ENCODE peak calls at places on chromosome 3, in seven cellular contexts. One of them, this sample, is unnamed.

GRCh38 chr3:147930417-147930816 is 521.3 kb downstream of the ZIC1 start:
- DNase-seq in RWPE2: no peak
- DNase-seq in GM10248: no peak
- DNase-seq in dorsolateral prefrontal cortex: no peak
- DNase-seq in HFFc6: peak; percentile 8
- DNase-seq in heart left ventricle: no peak
- DNase-seq in fibroblast of villous mesenchyme: peak; percentile 4
- DNase-seq in this sample: no peak

GRCh38 chr3:35864871-35865270 is 225.5 kb downstream of the ARPP21 start:
- DNase-seq in RWPE2: no peak
- DNase-seq in GM10248: no peak
- DNase-seq in dorsolateral prefrontal cortex: no peak
- DNase-seq in HFFc6: no peak
- DNase-seq in heart left ventricle: no peak
- DNase-seq in fibroblast of villous mesenchyme: no peak
- DNase-seq in this sample: no peak

GRCh38 chr3:129607391-129608068 is 1.1 kb upstream of the PLXND1 start:
- DNase-seq in RWPE2: no peak
- DNase-seq in GM10248: no peak
- DNase-seq in dorsolateral prefrontal cortex: no peak
- DNase-seq in HFFc6: no peak
- DNase-seq in heart left ventricle: peak; percentile 75
- DNase-seq in fibroblast of villous mesenchyme: no peak
- DNase-seq in this sample: no peak

GRCh38 chr3:38643592-38643991 is 5.9 kb downstream of the SCN5A start:
- DNase-seq in RWPE2: peak; percentile 13
- DNase-seq in GM10248: no peak
- DNase-seq in dorsolateral prefrontal cortex: no peak
- DNase-seq in HFFc6: no peak
- DNase-seq in heart left ventricle: no peak
- DNase-seq in fibroblast of villous mesenchyme: no peak
- DNase-seq in this sample: no peak

GRCh38 chr3:164940737-164941136 is 137.6 kb downstream of the SI start:
- DNase-seq in RWPE2: no peak
- DNase-seq in GM10248: no peak
- DNase-seq in dorsolateral prefrontal cortex: no peak
- DNase-seq in HFFc6: no peak
- DNase-seq in heart left ventricle: no peak
- DNase-seq in fibroblast of villous mesenchyme: no peak
- DNase-seq in this sample: no peak

GRCh38 chr3:67171841-67172240 is 173.7 kb downstream of the KBTBD8 start:
- DNase-seq in RWPE2: no peak
- DNase-seq in GM10248: no peak
- DNase-seq in dorsolateral prefrontal cortex: no peak
- DNase-seq in HFFc6: no peak
- DNase-seq in heart left ventricle: no peak
- DNase-seq in fibroblast of villous mesenchyme: no peak
- DNase-seq in this sample: no peak

GRCh38 chr3:102571985-102572384 is 137.2 kb downstream of the ZPLD1 start:
- DNase-seq in RWPE2: no peak
- DNase-seq in GM10248: no peak
- DNase-seq in dorsolateral prefrontal cortex: no peak
- DNase-seq in HFFc6: no peak
- DNase-seq in heart left ventricle: no peak
- DNase-seq in fibroblast of villous mesenchyme: no peak
- DNase-seq in this sample: no peak

GRCh38 chr3:54634122-54634469 is 293.8 kb downstream of the LRTM1 start:
- DNase-seq in RWPE2: no peak
- DNase-seq in GM10248: no peak
- DNase-seq in dorsolateral prefrontal cortex: no peak
- DNase-seq in HFFc6: no peak
- DNase-seq in heart left ventricle: no peak
- DNase-seq in fibroblast of villous mesenchyme: no peak
- DNase-seq in this sample: no peak

GRCh38 chr3:36212291-36212690 is 168.0 kb upstream of the STAC start:
- DNase-seq in RWPE2: no peak
- DNase-seq in GM10248: no peak
- DNase-seq in dorsolateral prefrontal cortex: no peak
- DNase-seq in HFFc6: no peak
- DNase-seq in heart left ventricle: no peak
- DNase-seq in fibroblast of villous mesenchyme: peak; percentile 27
- DNase-seq in this sample: no peak

GRCh38 chr3:114551770-114552526 is 258.1 kb downstream of the TIGIT start:
- DNase-seq in RWPE2: peak; percentile 65
- DNase-seq in GM10248: no peak
- DNase-seq in dorsolateral prefrontal cortex: no peak
- DNase-seq in HFFc6: peak; percentile 76
- DNase-seq in heart left ventricle: peak; percentile 40
- DNase-seq in fibroblast of villous mesenchyme: peak; percentile 47
- DNase-seq in this sample: no peak

GRCh38 chr3:177150218-177150916 is 46.9 kb downstream of the TBL1XR1 start:
- DNase-seq in RWPE2: no peak
- DNase-seq in GM10248: no peak
- DNase-seq in dorsolateral prefrontal cortex: no peak
- DNase-seq in HFFc6: no peak
- DNase-seq in heart left ventricle: no peak
- DNase-seq in fibroblast of villous mesenchyme: no peak
- DNase-seq in this sample: no peak

GRCh38 chr3:194879991-194880939 is 194.6 kb downstream of the FAM43A start:
- DNase-seq in RWPE2: no peak
- DNase-seq in GM10248: no peak
- DNase-seq in dorsolateral prefrontal cortex: peak; percentile 20
- DNase-seq in HFFc6: no peak
- DNase-seq in heart left ventricle: peak; percentile 80
- DNase-seq in fibroblast of villous mesenchyme: peak; percentile 5
- DNase-seq in this sample: no peak

GRCh38 chr3:196082471-196082971 is 631 bp upstream of the TFRC start:
- DNase-seq in RWPE2: no peak
- DNase-seq in GM10248: peak; percentile 31
- DNase-seq in dorsolateral prefrontal cortex: no peak
- DNase-seq in HFFc6: no peak
- DNase-seq in heart left ventricle: no peak
- DNase-seq in fibroblast of villous mesenchyme: peak; percentile 28
- DNase-seq in this sample: no peak

GRCh38 chr3:1172642-1173041 is 79.8 kb downstream of the CNTN6 start:
- DNase-seq in RWPE2: no peak
- DNase-seq in GM10248: no peak
- DNase-seq in dorsolateral prefrontal cortex: peak; percentile 21
- DNase-seq in HFFc6: no peak
- DNase-seq in heart left ventricle: no peak
- DNase-seq in fibroblast of villous mesenchyme: no peak
- DNase-seq in this sample: no peak

GRCh38 chr3:165459924-165460540 is 263.8 kb upstream of the SLITRK3 start:
- DNase-seq in RWPE2: no peak
- DNase-seq in GM10248: no peak
- DNase-seq in dorsolateral prefrontal cortex: no peak
- DNase-seq in HFFc6: no peak
- DNase-seq in heart left ventricle: no peak
- DNase-seq in fibroblast of villous mesenchyme: no peak
- DNase-seq in this sample: no peak

GRCh38 chr3:59115355-59116136 is 65.7 kb upstream of the CFAP20DC start:
- DNase-seq in RWPE2: no peak
- DNase-seq in GM10248: no peak
- DNase-seq in dorsolateral prefrontal cortex: no peak
- DNase-seq in HFFc6: no peak
- DNase-seq in heart left ventricle: no peak
- DNase-seq in fibroblast of villous mesenchyme: no peak
- DNase-seq in this sample: no peak

GRCh38 chr3:121690777-121691405 is 30.2 kb upstream of the HCLS1 start:
- DNase-seq in RWPE2: no peak
- DNase-seq in GM10248: peak; percentile 42
- DNase-seq in dorsolateral prefrontal cortex: no peak
- DNase-seq in HFFc6: no peak
- DNase-seq in heart left ventricle: no peak
- DNase-seq in fibroblast of villous mesenchyme: no peak
- DNase-seq in this sample: no peak
- TF ChIP-seq CTCF in RWPE2: no peak
- TF ChIP-seq CTCF in GM10248: no peak
- TF ChIP-seq CTCF in dorsolateral prefrontal cortex: no peak
- TF ChIP-seq CTCF in HFFc6: no peak
- TF ChIP-seq CTCF in heart left ventricle: no peak
- TF ChIP-seq CTCF in fibroblast of villous mesenchyme: no peak
- TF ChIP-seq CTCF in this sample: no peak

DNA sequence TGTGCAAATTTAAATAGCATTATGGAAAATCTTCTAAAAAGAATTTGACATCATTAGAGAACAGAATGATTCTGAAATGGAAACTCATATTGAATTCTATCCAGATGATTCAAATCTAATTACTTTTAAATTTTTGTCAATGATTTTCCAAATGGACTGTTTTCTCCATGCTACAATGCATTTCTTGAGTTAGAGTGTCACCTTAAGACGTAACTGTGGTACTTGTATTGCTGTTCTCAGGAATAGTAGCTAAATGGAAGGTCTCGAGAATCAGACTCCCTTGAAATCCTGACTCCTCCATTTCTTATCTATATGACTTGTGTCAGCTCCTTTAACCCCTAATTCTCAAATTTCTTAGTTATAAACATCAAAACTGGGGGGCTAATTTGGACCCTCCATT is 102.3 kb downstream of the P2RY1 start:
- DNase-seq in RWPE2: no peak
- DNase-seq in GM10248: no peak
- DNase-seq in dorsolateral prefrontal cortex: no peak
- DNase-seq in HFFc6: no peak
- DNase-seq in heart left ventricle: no peak
- DNase-seq in fibroblast of villous mesenchyme: no peak
- DNase-seq in this sample: no peak
- TF ChIP-seq CTCF in RWPE2: no peak
- TF ChIP-seq CTCF in GM10248: peak; percentile 6
- TF ChIP-seq CTCF in dorsolateral prefrontal cortex: no peak
- TF ChIP-seq CTCF in HFFc6: no peak
- TF ChIP-seq CTCF in heart left ventricle: peak; percentile 44
- TF ChIP-seq CTCF in fibroblast of villous mesenchyme: peak; percentile 10
- TF ChIP-seq CTCF in this sample: peak; percentile 13

GRCh38 chr3:43223670-43224364 is 62.5 kb upstream of the SNRK start:
- DNase-seq in RWPE2: no peak
- DNase-seq in GM10248: no peak
- DNase-seq in dorsolateral prefrontal cortex: no peak
- DNase-seq in HFFc6: no peak
- DNase-seq in heart left ventricle: no peak
- DNase-seq in fibroblast of villous mesenchyme: no peak
- DNase-seq in this sample: no peak
- TF ChIP-seq CTCF in RWPE2: peak; percentile 63
- TF ChIP-seq CTCF in GM10248: no peak
- TF ChIP-seq CTCF in dorsolateral prefrontal cortex: peak; percentile 22
- TF ChIP-seq CTCF in HFFc6: peak; percentile 78
- TF ChIP-seq CTCF in heart left ventricle: peak; percentile 63
- TF ChIP-seq CTCF in fibroblast of villous mesenchyme: peak; percentile 46
- TF ChIP-seq CTCF in this sample: no peak

GRCh38 chr3:140753865-140754754 is 76.2 kb downstream of the TRIM42 start:
- DNase-seq in RWPE2: no peak
- DNase-seq in GM10248: peak; percentile 19
- DNase-seq in dorsolateral prefrontal cortex: no peak
- DNase-seq in HFFc6: no peak
- DNase-seq in heart left ventricle: no peak
- DNase-seq in fibroblast of villous mesenchyme: no peak
- DNase-seq in this sample: no peak
- TF ChIP-seq CTCF in RWPE2: no peak
- TF ChIP-seq CTCF in GM10248: no peak
- TF ChIP-seq CTCF in dorsolateral prefrontal cortex: no peak
- TF ChIP-seq CTCF in HFFc6: no peak
- TF ChIP-seq CTCF in heart left ventricle: no peak
- TF ChIP-seq CTCF in fibroblast of villous mesenchyme: no peak
- TF ChIP-seq CTCF in this sample: no peak

DNA sequence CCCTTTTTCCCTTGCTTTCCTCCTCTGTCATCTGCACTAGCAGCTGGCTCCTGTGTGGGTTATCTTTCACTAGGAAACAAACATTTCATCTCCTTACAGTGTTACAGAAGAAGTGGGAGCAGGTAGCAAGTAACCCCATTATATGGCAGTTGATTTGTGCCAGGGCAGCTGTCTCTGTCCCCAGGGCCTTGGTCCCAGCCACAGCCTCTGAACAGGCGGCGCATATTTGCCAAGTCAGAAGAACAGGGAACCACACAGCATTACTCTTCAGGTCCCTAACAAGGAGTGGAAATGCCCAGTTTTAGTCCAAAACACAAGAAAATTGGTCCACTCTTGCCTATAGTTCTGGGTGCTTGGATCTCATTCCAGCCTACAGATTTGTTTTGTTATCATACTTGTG is 80.7 kb upstream of the PXYLP1 start:
- DNase-seq in RWPE2: no peak
- DNase-seq in GM10248: no peak
- DNase-seq in dorsolateral prefrontal cortex: no peak
- DNase-seq in HFFc6: no peak
- DNase-seq in heart left ventricle: no peak
- DNase-seq in fibroblast of villous mesenchyme: no peak
- DNase-seq in this sample: no peak
- TF ChIP-seq CTCF in RWPE2: no peak
- TF ChIP-seq CTCF in GM10248: no peak
- TF ChIP-seq CTCF in dorsolateral prefrontal cortex: no peak
- TF ChIP-seq CTCF in HFFc6: no peak
- TF ChIP-seq CTCF in heart left ventricle: no peak
- TF ChIP-seq CTCF in fibroblast of villous mesenchyme: no peak
- TF ChIP-seq CTCF in this sample: no peak

DNA sequence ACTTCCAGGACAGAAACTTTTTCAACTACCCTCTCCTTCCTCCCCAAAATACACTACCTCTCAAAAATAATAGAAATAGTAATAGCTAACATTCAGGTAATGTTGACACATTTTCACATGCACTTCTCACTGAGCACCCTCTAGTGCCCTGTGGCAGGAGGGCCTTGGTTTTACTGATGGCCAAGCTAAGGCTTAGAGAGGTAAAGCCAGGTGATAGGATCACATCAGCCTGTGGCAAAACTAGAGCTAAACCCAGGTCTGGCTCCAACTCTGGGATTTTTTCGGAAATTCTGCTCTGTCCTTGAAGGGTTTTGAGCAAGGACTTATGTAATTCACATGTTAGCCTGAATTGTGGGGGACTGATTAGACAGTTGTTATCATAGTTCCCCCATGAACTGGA is 922 bp upstream of the TAMM41 start:
- DNase-seq in RWPE2: no peak
- DNase-seq in GM10248: no peak
- DNase-seq in dorsolateral prefrontal cortex: no peak
- DNase-seq in HFFc6: no peak
- DNase-seq in heart left ventricle: no peak
- DNase-seq in fibroblast of villous mesenchyme: no peak
- DNase-seq in this sample: no peak
- TF ChIP-seq CTCF in RWPE2: no peak
- TF ChIP-seq CTCF in GM10248: no peak
- TF ChIP-seq CTCF in dorsolateral prefrontal cortex: no peak
- TF ChIP-seq CTCF in HFFc6: no peak
- TF ChIP-seq CTCF in heart left ventricle: no peak
- TF ChIP-seq CTCF in fibroblast of villous mesenchyme: no peak
- TF ChIP-seq CTCF in this sample: no peak

This sample was measured in progenitor cell of endocrine pancreas.